ENCODE peak calls at places on chromosomes 12 and 14, in six cellular contexts. F, X, B, R, O and M are unnamed samples.

GRCh38 chr12:66048843-66049537 is 81.6 kb downstream of the LLPH start:
- DNase-seq in R (peak; percentile 88), F (no peak), O (no peak), B (peak; percentile 75), X (peak; percentile 71), M (peak; percentile 47)

GRCh38 chr14:68139466-68140110 is 320.0 kb downstream of the RAD51B start:
- DNase-seq in F (no peak), B (no peak), O (no peak), X (no peak), R (no peak), M (no peak)

GRCh38 chr12:10392394-10392930 is 2.6 kb upstream of the KLRK1 start:
- DNase-seq in O (peak; percentile 80), R (peak; percentile 94), F (no peak), X (peak; percentile 96), B (peak; percentile 94), M (peak; percentile 81)

GRCh38 chr12:20950248-20950647 is 139.7 kb downstream of the SLCO1B3 start:
- DNase-seq in F (no peak), X (peak; percentile 37), B (peak; percentile 10), O (no peak), R (peak; percentile 41), M (no peak)

GRCh38 chr14:100004392-100004791 is 60.8 kb upstream of the EVL start:
- DNase-seq in O (no peak), R (no peak), B (no peak), F (no peak), X (no peak), M (no peak)

GRCh38 chr14:90900712-90901111 is 84.5 kb upstream of the TTC7B start:
- DNase-seq in O (no peak), R (peak; percentile 15), F (no peak), B (peak; percentile 13), X (peak; percentile 17), M (peak; percentile 7)

GRCh38 chr14:30641207-30641606 is 19.1 kb downstream of the SCFD1 start:
- DNase-seq in F (no peak), R (no peak), B (no peak), O (no peak), X (no peak), M (no peak)

GRCh38 chr12:106380954-106381353 is 23.4 kb downstream of the POLR3B start:
- DNase-seq in F (no peak), X (no peak), O (no peak), R (no peak), B (no peak), M (no peak)

GRCh38 chr14:94677747-94678146 is 65.6 kb downstream of the SERPINA3 start:
- DNase-seq in R (no peak), X (no peak), F (peak; percentile 51), B (no peak), O (no peak), M (no peak)

GRCh38 chr12:93122089-93122488 is 193.0 kb upstream of the EEA1 start:
- DNase-seq in X (peak; percentile 61), O (no peak), R (peak; percentile 98), F (no peak), B (peak; percentile 97), M (peak; percentile 93)

DNA sequence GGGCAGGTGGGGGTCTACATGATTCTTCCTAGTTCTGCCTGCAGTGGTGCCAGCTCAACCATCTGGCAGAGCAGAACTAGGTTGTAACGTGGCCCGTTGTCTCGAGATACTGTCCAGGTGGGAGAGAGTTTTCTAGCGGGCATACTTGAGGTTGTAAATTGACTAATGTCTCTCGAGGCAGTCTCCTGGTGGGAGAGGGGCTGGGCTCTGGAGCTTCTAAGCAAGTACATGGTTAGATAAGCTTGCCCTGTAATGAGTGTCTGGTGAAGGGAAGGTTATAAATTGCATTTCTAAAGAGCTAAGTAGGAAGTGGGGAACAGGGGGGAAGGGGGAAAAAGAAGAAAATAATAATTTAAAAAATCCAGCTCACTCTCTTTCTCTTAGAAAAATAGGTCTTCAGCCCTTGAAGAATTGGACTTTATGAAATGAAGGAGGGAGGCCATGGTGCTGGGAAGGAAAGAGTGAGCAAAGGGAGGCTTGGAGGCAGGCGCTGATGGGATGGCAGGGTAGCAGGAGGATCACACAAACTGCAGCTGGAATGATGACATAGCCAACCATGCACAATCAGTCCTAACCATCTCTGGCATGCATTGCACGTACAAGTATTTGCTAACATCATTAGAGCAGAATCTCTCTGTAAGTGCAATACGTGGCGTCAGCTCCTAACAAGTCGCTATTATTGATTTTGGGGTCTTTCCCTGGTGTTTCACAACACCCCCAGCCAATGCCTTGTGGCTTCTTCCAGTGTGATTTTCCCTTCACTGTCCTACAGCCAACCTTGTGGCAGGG is 18.3 kb downstream of the BDKRB1 start:
- DNase-seq in B (peak; percentile 73), X (peak; percentile 40), F (no peak), R (no peak), O (no peak), M (peak; percentile 86)
- H3K4me3 ChIP-seq in B (no peak overlapping the region), X (no peak overlapping the region), F (no peak overlapping the region), R (no peak overlapping the region), O (no peak overlapping the region), M (no peak overlapping the region)

GRCh38 chr12:82555699-82556098 is 131.0 kb upstream of the TMTC2 start:
- DNase-seq in O (no peak), X (peak; percentile 17), R (no peak), F (no peak), B (no peak), M (no peak)
- TF ChIP-seq CTCF in O (no peak), X (no peak), R (no peak), F (no peak), B (no peak), M (no peak)

DNA sequence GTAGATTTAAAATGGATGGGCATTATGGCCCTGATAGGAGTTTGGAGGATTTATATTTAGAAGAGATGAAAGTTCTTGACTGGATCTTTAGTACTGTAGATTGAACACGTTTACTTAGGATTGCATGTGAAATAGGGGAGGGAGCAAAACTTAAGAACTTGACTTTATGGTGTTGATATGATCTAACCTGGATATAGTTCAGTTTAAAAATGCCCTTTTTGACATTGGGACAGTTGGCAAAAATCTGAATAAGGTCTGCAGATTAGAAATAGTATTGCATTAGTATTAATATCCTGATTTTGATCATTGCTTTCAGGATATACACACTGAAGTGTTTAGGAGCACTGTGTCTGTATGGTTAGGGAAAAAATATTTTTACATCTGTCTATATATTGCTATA is 9.6 kb downstream of the TMBIM6 start:
- DNase-seq in X (no peak), O (no peak), F (no peak), B (no peak), R (no peak), M (no peak)
- H3K4me3 ChIP-seq in X (no peak overlapping the region), O (no peak overlapping the region), F (no peak overlapping the region), B (no peak overlapping the region), R (peak overlapping the region; percentile 11), M (no peak overlapping the region)

GRCh38 chr12:15996948-15997347 is 85.8 kb downstream of the DERA start:
- DNase-seq in F (no peak), O (no peak), X (no peak), R (no peak), B (no peak), M (no peak)

GRCh38 chr12:15997910-15998309 is 86.8 kb downstream of the DERA start:
- DNase-seq in B (no peak), F (no peak), R (no peak), X (no peak), O (no peak), M (no peak)

GRCh38 chr12:15995801-15996200 is 84.7 kb downstream of the DERA start:
- DNase-seq in X (no peak), F (no peak), O (no peak), R (no peak), B (no peak), M (no peak)

GRCh38 chr12:15996254-15996653 is 85.1 kb downstream of the DERA start:
- DNase-seq in O (no peak), X (peak; percentile 60), F (peak; percentile 74), R (no peak), B (peak; percentile 23), M (peak; percentile 64)
- TF ChIP-seq CTCF in O (no peak), X (peak; percentile 11), F (peak; percentile 72), R (no peak), B (no peak), M (no peak)

DNA sequence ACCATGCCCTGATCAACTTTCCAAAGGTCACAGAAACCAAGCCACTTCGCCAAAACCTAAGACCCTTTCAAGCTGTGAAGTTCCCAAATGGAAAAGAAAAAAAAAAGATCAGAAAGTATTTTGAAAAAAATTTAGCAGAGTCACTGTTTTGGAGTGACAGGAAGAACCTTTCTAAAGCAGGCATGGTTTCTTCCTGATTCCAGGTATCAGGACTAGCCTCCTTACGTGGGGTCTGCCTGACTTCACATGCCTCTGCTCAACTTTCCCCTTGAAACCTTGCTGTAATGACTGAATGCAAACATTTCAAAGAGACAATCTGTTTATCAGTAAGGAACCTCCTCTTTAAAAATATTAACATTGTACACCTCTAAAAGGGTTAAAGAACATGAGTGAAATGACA is 9.5 kb downstream of the CORO1C start:
- DNase-seq in B (no peak), F (no peak), X (no peak), O (no peak), R (no peak), M (no peak)
- H3K4me3 ChIP-seq in B (no peak overlapping the region), F (no peak overlapping the region), X (no peak overlapping the region), O (no peak overlapping the region), R (no peak overlapping the region), M (no peak overlapping the region)